ENCODE peak calls at places on chromosomes 5 and 9, in ten cellular contexts. B is GM23338; N is cardiac muscle cell; Y is HL-60; H is GM12865; I is CD8-positive, alpha-beta memory T cell; R is Peyer's patch; K is H1; W is body of pancreas; O is psoas muscle. M is an unnamed sample.

GRCh38 chr5:135208555-135209494 is 174.8 kb upstream of the PITX1 start:
- DNase-seq in B (peak), N (peak), Y (no peak), H (no peak), I (no peak), R (no peak), K (peak), W (no peak), O (peak), M (peak)

GRCh38 chr9:77806697-77807096 is 158.6 kb upstream of the GNA14 start:
- DNase-seq in B (no peak), N (no peak), Y (no peak), H (no peak), I (no peak), R (no peak), K (no peak), W (no peak), O (no peak), M (no peak)

GRCh38 chr5:136754216-136754615 is 388.9 kb upstream of the TRPC7 start:
- DNase-seq in B (no peak), N (no peak), Y (no peak), H (no peak), I (no peak), R (no peak), K (no peak), W (no peak), O (no peak), M (no peak)

GRCh38 chr5:58751222-58751621 is 168.3 kb downstream of the RAB3C start:
- DNase-seq in B (no peak), N (peak), Y (no peak), H (no peak), I (no peak), R (no peak), K (no peak), W (no peak), O (no peak), M (no peak)

GRCh38 chr5:97208184-97208713 is 25.2 kb upstream of the RIOK2 start:
- DNase-seq in B (no peak), N (no peak), Y (no peak), H (no peak), I (no peak), R (no peak), K (no peak), W (no peak), O (no peak), M (no peak)

GRCh38 chr9:70046274-70047070 is 2.8 kb downstream of the MAMDC2 start:
- DNase-seq in B (no peak), N (no peak), Y (no peak), H (no peak), I (no peak), R (no peak), K (peak), W (no peak), O (no peak), M (no peak)

GRCh38 chr5:71974165-71974564 is 133.1 kb upstream of the MAP1B start:
- DNase-seq in B (no peak), N (peak), Y (no peak), H (no peak), I (no peak), R (no peak), K (no peak), W (peak), O (no peak), M (no peak)

GRCh38 chr9:101737705-101738565 is 512 bp downstream of the GRIN3A start:
- DNase-seq in B (peak), N (no peak), Y (no peak), H (no peak), I (no peak), R (peak), K (peak), W (peak), O (peak), M (peak)

GRCh38 chr5:178525906-178526732 is 64.1 kb downstream of the COL23A1 start:
- DNase-seq in B (no peak), N (no peak), Y (no peak), H (no peak), I (no peak), R (no peak), K (no peak), W (no peak), O (no peak), M (no peak)

GRCh38 chr5:35771321-35771720 is 85.4 kb upstream of the IL7R start:
- DNase-seq in B (no peak), N (peak), Y (peak), H (no peak), I (no peak), R (no peak), K (no peak), W (no peak), O (no peak), M (no peak)

GRCh38 chr5:6475626-6476312 is 27.1 kb downstream of the UBE2QL1 start:
- DNase-seq in B (peak), N (no peak), Y (no peak), H (no peak), I (no peak), R (no peak), K (peak), W (peak), O (no peak), M (no peak)

GRCh38 chr9:10443805-10444204 is 169.0 kb downstream of the PTPRD start:
- DNase-seq in B (no peak), N (no peak), Y (no peak), H (no peak), I (no peak), R (no peak), K (no peak), W (no peak), O (no peak), M (no peak)

GRCh38 chr9:72579190-72579589 is 57.8 kb downstream of the TMC1 start:
- DNase-seq in B (no peak), N (peak), Y (no peak), H (no peak), I (no peak), R (peak), K (no peak), W (peak), O (peak), M (no peak)

GRCh38 chr5:109215040-109215439 is 194.7 kb downstream of the PJA2 start:
- DNase-seq in B (no peak), N (no peak), Y (no peak), H (no peak), I (no peak), R (no peak), K (no peak), W (no peak), O (no peak), M (no peak)

GRCh38 chr9:101524371-101524770 is 9.3 kb upstream of the RNF20 start:
- DNase-seq in B (no peak), N (no peak), Y (no peak), H (no peak), I (no peak), R (no peak), K (no peak), W (no peak), O (no peak), M (no peak)

GRCh38 chr5:6752782-6753181 is 39.5 kb downstream of the TENT4A start:
- DNase-seq in B (no peak), N (no peak), Y (no peak), H (no peak), I (no peak), R (peak), K (no peak), W (no peak), O (peak), M (no peak)

GRCh38 chr5:157025093-157025698 is 33.7 kb downstream of the HAVCR1 start:
- DNase-seq in B (no peak), N (no peak), Y (no peak), H (peak), I (peak), R (no peak), K (no peak), W (peak), O (no peak), M (no peak)

GRCh38 chr5:527646-528591 is 3.7 kb upstream of the SLC9A3 start:
- DNase-seq in B (peak), N (no peak), Y (no peak), H (no peak), I (no peak), R (peak), K (no peak), W (no peak), O (no peak), M (peak)

GRCh38 chr9:131478421-131478868 is 24.3 kb upstream of the POMT1 start:
- DNase-seq in B (peak), N (peak), Y (peak), H (peak), I (peak), R (no peak), K (peak), W (peak), O (peak), M (no peak)

GRCh38 chr9:99433555-99433954 is 211.5 kb downstream of the SEC61B start:
- DNase-seq in B (no peak), N (peak), Y (peak), H (peak), I (no peak), R (no peak), K (no peak), W (peak), O (peak), M (no peak)

GRCh38 chr9:1052908-1053590 is 2.9 kb downstream of the DMRT2 start:
- DNase-seq in B (no peak), N (no peak), Y (no peak), H (no peak), I (no peak), R (no peak), K (no peak), W (no peak), O (no peak), M (no peak)

GRCh38 chr9:1053848-1054365 is 3.8 kb downstream of the DMRT2 start:
- DNase-seq in B (peak), N (no peak), Y (no peak), H (no peak), I (no peak), R (no peak), K (no peak), W (no peak), O (no peak), M (no peak)

GRCh38 chr9:1051286-1052118 is 1.3 kb downstream of the DMRT2 start:
- DNase-seq in B (peak), N (no peak), Y (peak), H (peak), I (no peak), R (peak), K (peak), W (peak), O (peak), M (peak)

GRCh38 chr9:1050125-1050895 is at the start of gene DMRT2:
- DNase-seq in B (peak), N (peak), Y (no peak), H (peak), I (no peak), R (peak), K (peak), W (peak), O (peak), M (peak)

GRCh38 chr9:1052119-1052907 is 2.2 kb downstream of the DMRT2 start:
- DNase-seq in B (peak), N (no peak), Y (no peak), H (no peak), I (no peak), R (no peak), K (no peak), W (no peak), O (peak), M (no peak)
- H3K4me3 ChIP-seq in B (peak), N (peak), Y (no peak), H (no peak), I (peak), R (no peak), K (peak), W (no peak), O (peak), M (peak)

DNA sequence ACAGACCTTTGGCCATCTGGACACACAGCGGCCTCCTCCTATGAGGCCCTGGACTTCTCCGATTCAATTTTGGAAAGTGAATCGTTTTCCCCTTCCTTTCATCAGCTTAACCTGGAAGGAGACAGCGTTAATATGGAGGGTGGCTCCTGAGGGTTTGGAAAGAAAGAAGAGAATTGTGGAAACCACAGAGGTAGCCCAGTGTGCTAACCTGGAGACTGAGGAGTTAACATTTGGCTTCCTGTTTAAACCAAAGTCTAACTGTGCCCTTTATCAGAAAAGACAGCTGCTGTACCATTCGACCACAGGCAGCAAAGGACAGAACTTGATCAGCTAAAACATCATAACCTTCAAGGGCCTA is 670 bp downstream of the IDNK start:
- DNase-seq in B (no peak), N (peak), Y (no peak), H (peak), I (no peak), R (no peak), K (no peak), W (no peak), O (no peak), M (no peak)
- H3K4me3 ChIP-seq in B (peak), N (peak), Y (peak), H (peak), I (peak), R (peak), K (peak), W (peak), O (peak), M (peak)

DNA sequence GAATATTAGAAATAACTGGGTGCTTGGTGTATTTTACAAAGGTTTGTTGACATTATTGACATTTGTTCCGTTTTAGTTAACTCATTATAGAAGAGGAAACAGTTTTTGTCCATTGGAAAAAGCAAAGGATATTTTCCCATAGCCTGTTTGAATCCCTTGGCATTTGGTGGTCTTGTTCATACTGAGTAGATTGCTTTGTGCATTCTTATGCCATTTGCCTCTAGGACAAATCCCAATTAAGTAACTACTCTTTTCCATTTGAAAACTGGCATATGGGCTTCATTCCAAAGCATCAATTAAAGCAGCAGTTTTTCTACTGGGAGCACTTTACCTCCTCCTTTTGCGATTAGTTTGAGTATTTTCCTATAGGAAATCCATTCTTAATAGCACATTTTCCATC is 31.2 kb downstream of the GPR21 start:
- DNase-seq in B (no peak), N (no peak), Y (no peak), H (no peak), I (no peak), R (no peak), K (no peak), W (no peak), O (no peak), M (no peak)
- H3K4me3 ChIP-seq in B (no peak), N (no peak), Y (no peak), H (no peak), I (no peak), R (no peak), K (no peak), W (no peak), O (no peak), M (no peak)

DNA sequence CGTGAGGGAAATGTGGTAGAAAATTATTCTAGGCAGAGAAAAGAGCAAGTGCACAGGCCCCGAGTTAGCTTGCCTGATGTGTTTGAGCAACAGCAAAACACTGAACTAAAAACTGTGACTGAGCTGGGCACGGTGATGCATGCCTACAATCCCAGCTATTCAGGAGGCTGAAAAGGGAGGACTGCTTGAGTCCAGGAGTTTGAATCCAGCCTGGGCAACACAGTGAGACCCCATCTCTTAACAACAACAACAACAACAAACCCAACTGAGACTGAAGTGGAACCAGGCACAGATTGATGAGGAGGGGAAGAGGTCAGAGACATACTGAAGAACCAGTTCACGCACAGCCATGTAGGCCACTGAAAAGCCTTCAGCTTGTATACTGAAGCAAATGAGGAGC is 42.5 kb downstream of the SCAI start:
- DNase-seq in B (no peak), N (no peak), Y (no peak), H (no peak), I (no peak), R (no peak), K (no peak), W (no peak), O (no peak), M (no peak)
- H3K4me3 ChIP-seq in B (no peak), N (no peak), Y (no peak), H (no peak), I (no peak), R (no peak), K (no peak), W (no peak), O (no peak), M (no peak)

GRCh38 chr9:19493845-19494244 is 85.0 kb downstream of the ACER2 start:
- DNase-seq in B (no peak), N (no peak), Y (no peak), H (no peak), I (no peak), R (no peak), K (no peak), W (no peak), O (no peak), M (no peak)
- H3K4me3 ChIP-seq in B (no peak), N (no peak), Y (no peak), H (no peak), I (no peak), R (no peak), K (no peak), W (no peak), O (peak), M (peak)

DNA sequence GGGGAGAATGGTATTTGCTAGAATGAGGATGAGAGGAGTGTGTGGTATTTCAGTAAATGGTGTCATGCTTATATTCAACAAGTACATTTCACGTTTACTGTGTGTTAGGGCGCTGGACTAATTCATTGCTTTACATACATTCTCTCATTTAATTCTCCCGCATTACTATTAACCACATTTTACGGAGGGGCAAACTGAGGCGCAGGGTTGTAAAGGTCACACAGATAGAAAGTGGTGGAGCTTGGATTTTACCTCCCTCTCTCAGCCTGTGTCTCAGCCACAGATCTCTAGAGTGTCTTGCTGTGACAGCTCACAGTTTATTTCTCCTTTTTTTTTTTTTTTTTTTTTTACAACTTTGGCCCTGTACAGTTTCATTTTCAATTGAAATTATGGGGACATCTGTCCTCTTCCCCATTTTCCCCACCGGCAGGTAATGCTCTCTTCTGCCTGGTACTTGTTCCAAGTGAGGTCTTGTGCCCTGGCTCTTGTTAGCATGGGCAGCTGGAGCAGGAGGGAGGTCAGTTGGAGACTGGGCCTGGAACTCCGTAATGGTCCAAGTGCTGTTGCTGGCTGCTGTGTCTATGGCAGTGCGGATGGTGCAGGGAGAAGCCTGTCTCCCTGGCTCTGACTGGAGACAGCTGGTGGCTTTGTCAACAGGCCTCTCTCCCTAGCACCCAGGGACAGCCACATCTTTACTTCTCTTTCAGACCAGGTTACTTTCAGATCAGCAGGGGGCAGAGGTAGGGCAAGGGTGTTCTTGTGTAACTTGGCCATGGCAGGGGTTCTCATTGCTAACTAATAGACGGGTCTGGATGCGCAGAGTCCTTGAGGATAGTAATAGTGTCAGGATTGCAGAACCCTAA is 20.5 kb upstream of the NDST1 start:
- DNase-seq in B (no peak), N (peak), Y (peak), H (peak), I (no peak), R (no peak), K (no peak), W (peak), O (peak), M (peak)
- H3K4me3 ChIP-seq in B (peak), N (peak), Y (peak), H (peak), I (peak), R (peak), K (peak), W (peak), O (peak), M (peak)

DNA sequence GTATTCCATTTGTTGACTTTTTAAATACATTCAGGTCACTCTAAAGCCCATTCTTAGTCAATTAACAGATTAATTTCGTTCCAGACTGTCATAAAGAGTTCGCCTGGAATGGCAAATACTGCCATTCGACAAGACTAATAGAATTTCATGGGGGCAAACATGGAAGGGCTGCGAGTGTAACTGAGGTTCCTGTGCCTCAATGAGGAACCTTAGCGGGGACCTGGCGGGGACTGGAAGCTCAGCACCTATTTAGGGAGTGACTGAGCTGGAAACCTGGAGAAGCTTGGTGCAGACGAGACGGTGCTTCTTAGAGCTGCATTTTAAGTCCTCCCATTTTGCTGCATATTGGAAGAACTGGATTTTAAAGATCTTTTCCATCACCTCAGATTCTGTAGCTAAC is 3.4 kb downstream of the VCAN start:
- DNase-seq in B (peak), N (no peak), Y (no peak), H (no peak), I (no peak), R (no peak), K (no peak), W (no peak), O (no peak), M (no peak)
- H3K4me3 ChIP-seq in B (peak), N (peak), Y (peak), H (peak), I (no peak), R (no peak), K (peak), W (no peak), O (peak), M (peak)

M was measured in dorsolateral prefrontal cortex.